ENCODE peak calls at places on chromosome X, in eight cellular contexts. Q, L, G, U, T, I, O and P are unnamed samples.

GRCh38 chrX:57905141-57905540 is 5.1 kb downstream of the ZXDA start:
- DNase-seq in Q (no peak), L (no peak), G (no peak), U (no peak), T (no peak), I (no peak), O (no peak), P (no peak)

GRCh38 chrX:150257348-150258175 is 105.6 kb upstream of the MAMLD1 start:
- DNase-seq in Q (no peak), L (no peak), G (no peak), U (no peak), T (no peak), I (no peak), O (peak; percentile 49), P (no peak)

GRCh38 chrX:35741142-35741541 is 57.0 kb upstream of the MAGEB16 start:
- DNase-seq in Q (no peak), L (no peak), G (no peak), U (no peak), T (no peak), I (no peak), O (no peak), P (no peak)

GRCh38 chrX:53223955-53224859 is 800 bp downstream of the KDM5C start:
- DNase-seq in Q (no peak), L (no peak), G (no peak), U (no peak), T (no peak), I (no peak), O (no peak), P (no peak)

GRCh38 chrX:87517571-87518141 is at the start of gene KLHL4:
- DNase-seq in Q (no peak), L (no peak), G (no peak), U (peak; percentile 28), T (peak; percentile 35), I (peak; percentile 22), O (peak; percentile 89), P (no peak)

GRCh38 chrX:107738272-107738671 is 37.3 kb downstream of the TSC22D3 start:
- DNase-seq in Q (peak; percentile 82), L (peak; percentile 30), G (no peak), U (no peak), T (peak; percentile 52), I (no peak), O (peak; percentile 55), P (no peak)

GRCh38 chrX:45515262-45516215 is 314.9 kb upstream of the DIPK2B start:
- DNase-seq in Q (peak; percentile 66), L (no peak), G (peak; percentile 88), U (peak; percentile 30), T (peak; percentile 48), I (peak; percentile 23), O (peak; percentile 58), P (peak; percentile 82)

GRCh38 chrX:128287693-128288092 is 235.5 kb upstream of the ACTRT1 start:
- DNase-seq in Q (no peak), L (no peak), G (no peak), U (no peak), T (no peak), I (no peak), O (no peak), P (no peak)

GRCh38 chrX:110219920-110220319 is 98.0 kb downstream of the AMMECR1 start:
- DNase-seq in Q (no peak), L (no peak), G (no peak), U (no peak), T (no peak), I (no peak), O (no peak), P (no peak)

GRCh38 chrX:123408856-123409737 is 225.0 kb downstream of the GRIA3 start:
- DNase-seq in Q (no peak), L (no peak), G (no peak), U (no peak), T (no peak), I (no peak), O (no peak), P (peak; percentile 25)

GRCh38 chrX:107775734-107776511 is at the start of gene TSC22D3:
- DNase-seq in Q (peak; percentile 87), L (peak; percentile 79), G (peak; percentile 94), U (peak; percentile 78), T (peak; percentile 86), I (peak; percentile 58), O (peak; percentile 93), P (peak; percentile 4)

GRCh38 chrX:153600032-153600373 is 1.1 kb upstream of the CCNQ start:
- DNase-seq in Q (no peak), L (no peak), G (no peak), U (no peak), T (no peak), I (peak; percentile 44), O (no peak), P (no peak)

GRCh38 chrX:43500996-43501694 is 155.0 kb upstream of the MAOA start:
- DNase-seq in Q (no peak), L (no peak), G (no peak), U (no peak), T (no peak), I (no peak), O (no peak), P (no peak)

GRCh38 chrX:136138939-136139338 is 8.4 kb upstream of the FHL1 start:
- DNase-seq in Q (no peak), L (no peak), G (no peak), U (no peak), T (no peak), I (no peak), O (no peak), P (no peak)

GRCh38 chrX:19698125-19698524 is 182.8 kb upstream of the MAP3K15 start:
- DNase-seq in Q (no peak), L (peak; percentile 18), G (peak; percentile 61), U (peak; percentile 9), T (no peak), I (no peak), O (no peak), P (no peak)

GRCh38 chrX:15737188-15737956 is 698 bp upstream of the CA5B start:
- DNase-seq in Q (no peak), L (no peak), G (no peak), U (no peak), T (no peak), I (no peak), O (no peak), P (no peak)

GRCh38 chrX:120755066-120755846 is 120.4 kb downstream of the CT47B1 start:
- DNase-seq in Q (peak; percentile 55), L (no peak), G (no peak), U (no peak), T (no peak), I (no peak), O (no peak), P (no peak)

GRCh38 chrX:103640401-103641155 is 11.8 kb downstream of the TCEAL1 start:
- DNase-seq in Q (no peak), L (no peak), G (no peak), U (no peak), T (no peak), I (no peak), O (no peak), P (no peak)

GRCh38 chrX:482192-482701 is 95.5 kb upstream of the PPP2R3B start:
- DNase-seq in Q (no peak), L (no peak), G (no peak), U (no peak), T (no peak), I (no peak), O (no peak), P (no peak)

GRCh38 chrX:51922561-51922960 is 29.1 kb downstream of the MAGED1 start:
- DNase-seq in Q (no peak), L (no peak), G (no peak), U (no peak), T (no peak), I (no peak), O (peak; percentile 62), P (no peak)

GRCh38 chrX:70754169-70754843 is 154.2 kb downstream of the TEX11 start:
- DNase-seq in Q (no peak), L (no peak), G (no peak), U (no peak), T (no peak), I (no peak), O (no peak), P (no peak)

DNA sequence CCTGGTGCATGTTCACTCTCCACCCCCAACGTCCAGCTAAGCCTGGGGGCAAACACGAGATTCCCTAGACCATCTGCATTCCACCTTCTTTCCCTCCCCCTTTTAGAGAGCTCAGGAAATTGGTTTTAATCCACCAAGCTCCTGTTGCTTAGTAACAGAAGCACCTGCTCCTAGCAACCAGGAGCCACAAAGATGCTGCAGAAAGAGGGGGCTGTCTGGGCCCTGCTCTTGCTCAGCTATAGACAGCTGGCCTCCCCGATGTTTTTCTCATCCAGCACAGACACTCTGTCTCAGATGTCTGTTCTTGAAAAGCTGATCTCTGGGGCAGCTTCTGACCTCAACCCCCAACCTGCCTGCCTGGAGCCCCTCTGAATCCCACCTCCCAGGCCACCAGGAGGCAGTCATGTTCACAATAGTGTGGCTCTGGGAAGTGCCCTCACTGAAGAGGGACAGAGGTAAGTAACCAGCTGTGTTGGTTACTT is 71.5 kb downstream of the SLC16A2 start:
- DNase-seq in Q (no peak), L (no peak), G (no peak), U (no peak), T (no peak), I (peak; percentile 41), O (peak; percentile 85), P (no peak)
- TF ChIP-seq CTCF in Q (peak; percentile 21), L (no peak), G (no peak), U (no peak), T (peak; percentile 6), I (peak; percentile 49), O (peak; percentile 76), P (no peak)

GRCh38 chrX:139783959-139784358 is 76.0 kb upstream of the MCF2 start:
- DNase-seq in Q (no peak), L (no peak), G (no peak), U (no peak), T (no peak), I (no peak), O (no peak), P (no peak)

GRCh38 chrX:139787601-139788000 is 79.6 kb upstream of the MCF2 start:
- DNase-seq in Q (no peak), L (no peak), G (no peak), U (no peak), T (no peak), I (no peak), O (no peak), P (no peak)

GRCh38 chrX:139784788-139785187 is 76.8 kb upstream of the MCF2 start:
- DNase-seq in Q (no peak), L (no peak), G (no peak), U (no peak), T (no peak), I (no peak), O (no peak), P (no peak)
- H3K36me3 ChIP-seq in Q (no peaks in the 10 kb centered on the region), L (peaks cover 7% of the 10 kb centered on the region), G (no peaks in the 10 kb centered on the region), U (no peaks in the 10 kb centered on the region), T (peaks cover 5% of the 10 kb centered on the region), I (no peaks in the 10 kb centered on the region), O (peaks cover 13% of the 10 kb centered on the region), P (no peaks in the 10 kb centered on the region)

GRCh38 chrX:40007136-40007535 is 90.6 kb downstream of the BCOR start:
- DNase-seq in Q (no peak), L (no peak), G (no peak), U (no peak), T (no peak), I (no peak), O (peak; percentile 87), P (no peak)
- H3K27me3 ChIP-seq in Q (peaks cover 3% of the 10 kb centered on the region), L (no peaks in the 10 kb centered on the region), G (no peaks in the 10 kb centered on the region), U (no peaks in the 10 kb centered on the region), T (no peaks in the 10 kb centered on the region), I (peaks cover 73% of the 10 kb centered on the region), O (peaks cover 58% of the 10 kb centered on the region), P (peaks cover 1% of the 10 kb centered on the region)

DNA sequence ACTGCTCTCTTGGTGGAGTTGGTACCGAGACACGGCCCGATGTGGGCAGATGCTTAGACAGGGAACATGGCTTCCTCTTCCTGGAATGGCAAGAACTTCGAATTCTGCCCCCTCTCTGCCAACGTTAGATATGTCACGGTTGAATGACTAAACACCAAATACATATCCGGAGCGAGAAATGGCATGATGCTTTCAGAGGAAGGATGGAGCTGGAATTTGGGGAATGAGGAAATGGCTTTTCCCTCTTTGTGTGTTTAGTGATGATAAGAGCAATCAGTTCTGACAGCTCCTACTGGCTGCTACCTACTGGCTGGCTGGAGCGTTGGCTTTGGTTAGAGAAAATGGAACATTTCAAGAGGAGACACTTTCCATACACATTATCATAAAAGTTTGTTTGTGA is 140.0 kb downstream of the DHRSX start:
- DNase-seq in Q (no peak), L (no peak), G (no peak), U (no peak), T (no peak), I (no peak), O (no peak), P (no peak)
- TF ChIP-seq CTCF in Q (no peak), L (no peak), G (no peak), U (no peak), T (no peak), I (no peak), O (no peak), P (no peak)